ENCODE peak calls at places on chromosomes 16 and 17, in nine cellular contexts. One of them, this sample, is unnamed.

GRCh38 chr16:57736419-57737281 is 1.1 kb downstream of the KATNB1 start:
- DNase-seq in B cell: no peak
- DNase-seq in NCI-H1436: no peak
- DNase-seq in HFFc6: peak
- DNase-seq in NCI-H1092: peak
- DNase-seq in AG04450: peak
- DNase-seq in NCI-H69: peak
- DNase-seq in adipocyte: peak
- DNase-seq in small intestine: peak
- DNase-seq in this sample: peak

GRCh38 chr16:67269766-67270165 is 9.6 kb upstream of the PLEKHG4 start:
- DNase-seq in NCI-H1092: no peak
- DNase-seq in AG04450: no peak
- DNase-seq in B cell: no peak
- DNase-seq in small intestine: no peak
- DNase-seq in NCI-H1436: no peak
- DNase-seq in HFFc6: no peak
- DNase-seq in NCI-H69: no peak
- DNase-seq in adipocyte: no peak
- DNase-seq in this sample: no peak

GRCh38 chr16:89122322-89122831 is 28.7 kb downstream of the ACSF3 start:
- DNase-seq in AG04450: no peak
- DNase-seq in NCI-H69: peak
- DNase-seq in HFFc6: no peak
- DNase-seq in small intestine: peak
- DNase-seq in adipocyte: no peak
- DNase-seq in NCI-H1436: peak
- DNase-seq in B cell: peak
- DNase-seq in NCI-H1092: peak
- DNase-seq in this sample: peak

GRCh38 chr17:81909966-81910839 is 996 bp downstream of the PCYT2 start:
- DNase-seq in NCI-H1436: no peak
- DNase-seq in HFFc6: no peak
- DNase-seq in small intestine: peak
- DNase-seq in B cell: no peak
- DNase-seq in adipocyte: no peak
- DNase-seq in NCI-H1092: no peak
- DNase-seq in NCI-H69: peak
- DNase-seq in AG04450: no peak
- DNase-seq in this sample: no peak

GRCh38 chr16:10992112-10992511 is 47.7 kb downstream of the CLEC16A start:
- DNase-seq in B cell: no peak
- DNase-seq in NCI-H1092: no peak
- DNase-seq in HFFc6: peak
- DNase-seq in small intestine: no peak
- DNase-seq in NCI-H69: no peak
- DNase-seq in NCI-H1436: no peak
- DNase-seq in AG04450: peak
- DNase-seq in adipocyte: peak
- DNase-seq in this sample: no peak

GRCh38 chr17:9252525-9252924 is 231.2 kb downstream of the NTN1 start:
- DNase-seq in B cell: no peak
- DNase-seq in HFFc6: no peak
- DNase-seq in NCI-H1436: no peak
- DNase-seq in NCI-H69: no peak
- DNase-seq in adipocyte: no peak
- DNase-seq in AG04450: no peak
- DNase-seq in NCI-H1092: no peak
- DNase-seq in small intestine: no peak
- DNase-seq in this sample: no peak

GRCh38 chr17:50918933-50919296 is 52.8 kb upstream of the TOB1 start:
- DNase-seq in NCI-H1436: no peak
- DNase-seq in B cell: no peak
- DNase-seq in HFFc6: no peak
- DNase-seq in small intestine: peak
- DNase-seq in adipocyte: no peak
- DNase-seq in NCI-H1092: no peak
- DNase-seq in AG04450: no peak
- DNase-seq in NCI-H69: peak
- DNase-seq in this sample: no peak

GRCh38 chr16:27505297-27506236 is 44.1 kb downstream of the GTF3C1 start:
- DNase-seq in NCI-H1436: no peak
- DNase-seq in NCI-H69: no peak
- DNase-seq in NCI-H1092: no peak
- DNase-seq in small intestine: no peak
- DNase-seq in AG04450: no peak
- DNase-seq in B cell: no peak
- DNase-seq in HFFc6: no peak
- DNase-seq in adipocyte: peak
- DNase-seq in this sample: no peak

GRCh38 chr16:17286443-17286842 is 184.3 kb downstream of the XYLT1 start:
- DNase-seq in AG04450: no peak
- DNase-seq in NCI-H1092: no peak
- DNase-seq in adipocyte: no peak
- DNase-seq in NCI-H69: no peak
- DNase-seq in B cell: no peak
- DNase-seq in small intestine: no peak
- DNase-seq in NCI-H1436: no peak
- DNase-seq in HFFc6: no peak
- DNase-seq in this sample: no peak

GRCh38 chr17:67258836-67259468 is 14.0 kb upstream of the HELZ start:
- DNase-seq in AG04450: no peak
- DNase-seq in NCI-H69: no peak
- DNase-seq in B cell: no peak
- DNase-seq in HFFc6: no peak
- DNase-seq in adipocyte: no peak
- DNase-seq in NCI-H1436: no peak
- DNase-seq in small intestine: peak
- DNase-seq in NCI-H1092: no peak
- DNase-seq in this sample: no peak

GRCh38 chr17:71975331-71975801 is 145.5 kb upstream of the SOX9 start:
- DNase-seq in NCI-H1092: no peak
- DNase-seq in NCI-H1436: no peak
- DNase-seq in B cell: no peak
- DNase-seq in NCI-H69: no peak
- DNase-seq in adipocyte: peak
- DNase-seq in AG04450: peak
- DNase-seq in HFFc6: peak
- DNase-seq in small intestine: no peak
- DNase-seq in this sample: no peak

GRCh38 chr16:57899771-57900661 is 70.9 kb downstream of the CNGB1 start:
- DNase-seq in AG04450: peak
- DNase-seq in small intestine: peak
- DNase-seq in HFFc6: peak
- DNase-seq in NCI-H1092: peak
- DNase-seq in B cell: peak
- DNase-seq in adipocyte: peak
- DNase-seq in NCI-H69: peak
- DNase-seq in NCI-H1436: peak
- DNase-seq in this sample: peak